ENCODE peak calls at places on chromosomes 1 and 21, in eight cellular contexts. One of them, this sample, is unnamed.

GRCh38 chr1:42385283-42385682 is 4.7 kb downstream of the RIMKLA start:
- DNase-seq in heart right ventricle: no peak
- DNase-seq in cardiac muscle cell: peak; percentile 3
- DNase-seq in left ventricle myocardium inferior: no peak
- DNase-seq in CD8-positive, alpha-beta T cell: no peak
- DNase-seq in uterus: no peak
- DNase-seq in IMR-90: peak; percentile 15
- DNase-seq in prostate gland: no peak
- DNase-seq in this sample: no peak

GRCh38 chr1:28886731-28887417 is 27.5 kb upstream of the EPB41 start:
- DNase-seq in prostate gland: peak; percentile 85
- DNase-seq in cardiac muscle cell: peak; percentile 77
- DNase-seq in uterus: peak; percentile 74
- DNase-seq in left ventricle myocardium inferior: peak; percentile 84
- DNase-seq in IMR-90: peak; percentile 48
- DNase-seq in heart right ventricle: peak; percentile 80
- DNase-seq in CD8-positive, alpha-beta T cell: peak; percentile 81
- DNase-seq in this sample: peak; percentile 48

GRCh38 chr21:45373991-45374816 is 30.8 kb upstream of the COL18A1 start:
- DNase-seq in CD8-positive, alpha-beta T cell: no peak
- DNase-seq in IMR-90: no peak
- DNase-seq in heart right ventricle: no peak
- DNase-seq in left ventricle myocardium inferior: peak; percentile 15
- DNase-seq in cardiac muscle cell: no peak
- DNase-seq in uterus: peak; percentile 22
- DNase-seq in prostate gland: no peak
- DNase-seq in this sample: no peak

GRCh38 chr1:61445269-61445825 is 279.6 kb downstream of the TM2D1 start:
- DNase-seq in heart right ventricle: no peak
- DNase-seq in IMR-90: no peak
- DNase-seq in CD8-positive, alpha-beta T cell: no peak
- DNase-seq in cardiac muscle cell: peak; percentile 17
- DNase-seq in left ventricle myocardium inferior: no peak
- DNase-seq in prostate gland: no peak
- DNase-seq in uterus: no peak
- DNase-seq in this sample: no peak

GRCh38 chr1:87221008-87221407 is 107.7 kb upstream of the LMO4 start:
- DNase-seq in uterus: no peak
- DNase-seq in cardiac muscle cell: no peak
- DNase-seq in left ventricle myocardium inferior: no peak
- DNase-seq in IMR-90: peak; percentile 40
- DNase-seq in heart right ventricle: no peak
- DNase-seq in CD8-positive, alpha-beta T cell: no peak
- DNase-seq in prostate gland: no peak
- DNase-seq in this sample: no peak

GRCh38 chr1:37868466-37868865 is 9.1 kb upstream of the MTF1 start:
- DNase-seq in prostate gland: no peak
- DNase-seq in heart right ventricle: no peak
- DNase-seq in IMR-90: no peak
- DNase-seq in CD8-positive, alpha-beta T cell: no peak
- DNase-seq in left ventricle myocardium inferior: no peak
- DNase-seq in uterus: no peak
- DNase-seq in cardiac muscle cell: no peak
- DNase-seq in this sample: no peak

GRCh38 chr1:110508038-110508437 is 10.9 kb downstream of the KCNA10 start:
- DNase-seq in left ventricle myocardium inferior: peak; percentile 41
- DNase-seq in prostate gland: no peak
- DNase-seq in cardiac muscle cell: peak; percentile 48
- DNase-seq in uterus: no peak
- DNase-seq in CD8-positive, alpha-beta T cell: no peak
- DNase-seq in heart right ventricle: peak; percentile 34
- DNase-seq in IMR-90: peak; percentile 9
- DNase-seq in this sample: no peak

GRCh38 chr1:2981981-2982614 is 39.2 kb upstream of the ACTRT2 start:
- DNase-seq in CD8-positive, alpha-beta T cell: no peak
- DNase-seq in prostate gland: no peak
- DNase-seq in uterus: no peak
- DNase-seq in left ventricle myocardium inferior: peak; percentile 6
- DNase-seq in IMR-90: no peak
- DNase-seq in cardiac muscle cell: no peak
- DNase-seq in heart right ventricle: no peak
- DNase-seq in this sample: no peak

GRCh38 chr1:206554833-206555472 is 47.6 kb downstream of the RASSF5 start:
- DNase-seq in prostate gland: no peak
- DNase-seq in CD8-positive, alpha-beta T cell: no peak
- DNase-seq in uterus: no peak
- DNase-seq in cardiac muscle cell: no peak
- DNase-seq in IMR-90: no peak
- DNase-seq in heart right ventricle: no peak
- DNase-seq in left ventricle myocardium inferior: no peak
- DNase-seq in this sample: no peak

GRCh38 chr1:158248122-158248521 is 6.1 kb upstream of the CD1A start:
- DNase-seq in left ventricle myocardium inferior: no peak
- DNase-seq in heart right ventricle: peak; percentile 23
- DNase-seq in prostate gland: no peak
- DNase-seq in uterus: no peak
- DNase-seq in cardiac muscle cell: no peak
- DNase-seq in IMR-90: no peak
- DNase-seq in CD8-positive, alpha-beta T cell: no peak
- DNase-seq in this sample: no peak

GRCh38 chr1:118085365-118085764 is 99.7 kb downstream of the SPAG17 start:
- DNase-seq in prostate gland: no peak
- DNase-seq in left ventricle myocardium inferior: no peak
- DNase-seq in CD8-positive, alpha-beta T cell: no peak
- DNase-seq in cardiac muscle cell: no peak
- DNase-seq in IMR-90: no peak
- DNase-seq in uterus: no peak
- DNase-seq in heart right ventricle: no peak
- DNase-seq in this sample: no peak

GRCh38 chr1:118090130-118090529 is 94.9 kb downstream of the SPAG17 start:
- DNase-seq in left ventricle myocardium inferior: no peak
- DNase-seq in CD8-positive, alpha-beta T cell: no peak
- DNase-seq in heart right ventricle: no peak
- DNase-seq in prostate gland: no peak
- DNase-seq in uterus: no peak
- DNase-seq in IMR-90: no peak
- DNase-seq in cardiac muscle cell: no peak
- DNase-seq in this sample: no peak

GRCh38 chr1:118081387-118081786 is 103.6 kb downstream of the SPAG17 start:
- DNase-seq in uterus: no peak
- DNase-seq in heart right ventricle: no peak
- DNase-seq in prostate gland: no peak
- DNase-seq in IMR-90: no peak
- DNase-seq in left ventricle myocardium inferior: no peak
- DNase-seq in CD8-positive, alpha-beta T cell: no peak
- DNase-seq in cardiac muscle cell: no peak
- DNase-seq in this sample: no peak

GRCh38 chr1:118082984-118083383 is 102.0 kb downstream of the SPAG17 start:
- DNase-seq in IMR-90: no peak
- DNase-seq in uterus: no peak
- DNase-seq in cardiac muscle cell: no peak
- DNase-seq in CD8-positive, alpha-beta T cell: no peak
- DNase-seq in heart right ventricle: no peak
- DNase-seq in prostate gland: no peak
- DNase-seq in left ventricle myocardium inferior: no peak
- DNase-seq in this sample: no peak

DNA sequence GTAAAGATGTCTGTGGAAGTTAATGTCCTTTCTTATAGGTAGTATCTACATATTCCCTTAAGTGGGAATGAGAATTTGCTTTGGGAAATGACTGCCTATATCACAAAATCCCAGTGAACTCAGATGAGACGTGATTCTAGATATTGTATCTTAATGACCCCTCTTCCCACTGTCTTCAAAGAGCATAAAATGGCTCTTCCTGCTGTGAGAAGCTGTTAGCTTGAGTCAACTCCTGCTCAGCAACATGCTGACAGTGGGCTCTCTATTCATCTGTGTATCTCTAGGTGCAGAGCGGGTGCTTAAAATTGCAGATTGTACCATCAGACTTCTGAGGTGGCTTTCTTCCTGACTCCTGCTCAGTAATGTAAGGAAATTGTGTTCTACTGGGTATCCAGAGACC is 100.6 kb downstream of the SPAG17 start:
- DNase-seq in uterus: no peak
- DNase-seq in heart right ventricle: no peak
- DNase-seq in left ventricle myocardium inferior: no peak
- DNase-seq in CD8-positive, alpha-beta T cell: no peak
- DNase-seq in IMR-90: no peak
- DNase-seq in prostate gland: no peak
- DNase-seq in cardiac muscle cell: no peak
- DNase-seq in this sample: no peak
- TF ChIP-seq CTCF in uterus: no peak
- TF ChIP-seq CTCF in heart right ventricle: no peak
- TF ChIP-seq CTCF in left ventricle myocardium inferior: no peak
- TF ChIP-seq CTCF in CD8-positive, alpha-beta T cell: no peak
- TF ChIP-seq CTCF in IMR-90: no peak
- TF ChIP-seq CTCF in prostate gland: no peak
- TF ChIP-seq CTCF in cardiac muscle cell: no peak
- TF ChIP-seq CTCF in this sample: no peak

DNA sequence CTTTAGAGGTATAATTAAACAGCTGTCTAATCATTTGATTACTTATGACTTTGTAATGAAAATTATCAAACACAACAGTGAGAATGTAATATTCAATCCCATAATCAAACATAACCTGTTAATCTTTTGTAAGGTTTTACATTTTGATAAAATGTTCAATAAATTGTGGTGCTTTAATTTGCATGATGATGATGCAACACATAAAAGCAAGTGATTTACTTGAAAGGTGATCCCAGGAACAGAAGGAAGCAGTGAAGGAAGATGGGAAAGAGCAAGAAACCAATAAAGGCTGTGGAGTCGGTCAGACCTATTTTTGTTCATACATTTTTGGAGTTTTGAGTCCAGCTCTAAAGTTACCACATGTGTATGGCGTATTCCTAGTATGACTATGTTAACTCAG is 29.6 kb downstream of the ZNF695 start:
- DNase-seq in IMR-90: no peak
- DNase-seq in cardiac muscle cell: no peak
- DNase-seq in left ventricle myocardium inferior: no peak
- DNase-seq in uterus: no peak
- DNase-seq in prostate gland: no peak
- DNase-seq in heart right ventricle: no peak
- DNase-seq in CD8-positive, alpha-beta T cell: no peak
- DNase-seq in this sample: no peak
- H3K9me3 ChIP-seq in IMR-90: peaks cover 28% of the 10 kb centered on the region
- H3K9me3 ChIP-seq in cardiac muscle cell: no peaks in the 10 kb centered on the region
- H3K9me3 ChIP-seq in left ventricle myocardium inferior: peaks cover 71% of the 10 kb centered on the region
- H3K9me3 ChIP-seq in uterus: no peaks in the 10 kb centered on the region
- H3K9me3 ChIP-seq in prostate gland: no peaks in the 10 kb centered on the region
- H3K9me3 ChIP-seq in heart right ventricle: peaks cover 21% of the 10 kb centered on the region
- H3K9me3 ChIP-seq in CD8-positive, alpha-beta T cell: peaks cover 12% of the 10 kb centered on the region
- H3K9me3 ChIP-seq in this sample: peaks cover 22% of the 10 kb centered on the region

DNA sequence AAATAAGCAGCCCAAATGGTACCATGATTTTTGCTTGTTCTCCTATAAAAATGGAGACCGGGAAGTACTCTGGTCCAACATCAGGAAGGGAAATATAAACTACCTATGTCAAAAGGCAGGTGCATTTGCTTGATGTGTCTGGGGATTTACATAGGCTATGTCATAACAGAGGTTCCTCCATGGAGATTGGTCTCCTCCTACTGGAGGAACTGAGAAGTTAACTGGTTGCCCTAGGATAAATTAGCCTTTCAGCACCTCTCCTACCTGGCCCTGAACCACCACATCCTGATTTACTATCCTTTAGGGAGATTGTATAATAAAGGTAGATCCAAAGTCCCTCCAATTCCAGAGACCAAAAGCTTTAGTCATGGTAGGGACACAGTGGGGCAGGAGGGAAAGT is 1109.3 kb upstream of the B3GALT2 start:
- DNase-seq in CD8-positive, alpha-beta T cell: no peak
- DNase-seq in uterus: no peak
- DNase-seq in heart right ventricle: peak; percentile 7
- DNase-seq in left ventricle myocardium inferior: no peak
- DNase-seq in IMR-90: peak; percentile 44
- DNase-seq in cardiac muscle cell: peak; percentile 55
- DNase-seq in prostate gland: no peak
- DNase-seq in this sample: no peak
- H3K27ac ChIP-seq in CD8-positive, alpha-beta T cell: no peak overlapping the region
- H3K27ac ChIP-seq in uterus: no peak overlapping the region
- H3K27ac ChIP-seq in heart right ventricle: no peak overlapping the region
- H3K27ac ChIP-seq in left ventricle myocardium inferior: no peak overlapping the region
- H3K27ac ChIP-seq in IMR-90: no peak overlapping the region
- H3K27ac ChIP-seq in cardiac muscle cell: no peak overlapping the region
- H3K27ac ChIP-seq in prostate gland: no peak overlapping the region
- H3K27ac ChIP-seq in this sample: no peak overlapping the region

GRCh38 chr21:37073417-37074194 is 552 bp downstream of the TTC3 start:
- DNase-seq in left ventricle myocardium inferior: peak; percentile 53
- DNase-seq in prostate gland: peak; percentile 47
- DNase-seq in IMR-90: peak; percentile 67
- DNase-seq in cardiac muscle cell: peak; percentile 33
- DNase-seq in uterus: no peak
- DNase-seq in heart right ventricle: peak; percentile 53
- DNase-seq in CD8-positive, alpha-beta T cell: peak; percentile 50
- DNase-seq in this sample: peak; percentile 29
- TF ChIP-seq CTCF in left ventricle myocardium inferior: peak; percentile 17
- TF ChIP-seq CTCF in prostate gland: no peak
- TF ChIP-seq CTCF in IMR-90: no peak
- TF ChIP-seq CTCF in cardiac muscle cell: peak; percentile 9
- TF ChIP-seq CTCF in uterus: peak; percentile 3
- TF ChIP-seq CTCF in heart right ventricle: no peak
- TF ChIP-seq CTCF in CD8-positive, alpha-beta T cell: no peak
- TF ChIP-seq CTCF in this sample: no peak

DNA sequence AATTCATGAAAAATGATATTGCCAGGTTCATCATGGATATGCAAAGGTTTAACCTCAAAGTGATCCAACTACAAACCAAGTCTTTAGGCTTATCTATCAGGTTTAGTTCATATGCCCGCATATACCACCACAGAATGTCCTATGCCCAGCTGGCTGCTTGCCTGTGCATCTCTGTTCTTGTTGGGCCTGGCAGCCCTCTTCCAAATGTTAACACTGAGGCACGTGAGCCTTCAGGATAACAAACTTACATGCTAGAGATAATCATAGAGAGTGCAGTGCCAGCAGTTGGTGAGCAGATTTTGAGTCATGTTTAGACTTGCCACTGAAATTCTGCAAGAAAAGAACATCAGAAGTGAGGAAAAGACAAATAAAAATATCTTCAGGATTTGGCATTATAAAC is 607.9 kb upstream of the TMPRSS15 start:
- DNase-seq in left ventricle myocardium inferior: peak; percentile 20
- DNase-seq in CD8-positive, alpha-beta T cell: no peak
- DNase-seq in heart right ventricle: peak; percentile 15
- DNase-seq in cardiac muscle cell: no peak
- DNase-seq in uterus: no peak
- DNase-seq in prostate gland: no peak
- DNase-seq in IMR-90: no peak
- DNase-seq in this sample: no peak
- H3K9me3 ChIP-seq in left ventricle myocardium inferior: no peaks in the 10 kb centered on the region
- H3K9me3 ChIP-seq in CD8-positive, alpha-beta T cell: no peaks in the 10 kb centered on the region
- H3K9me3 ChIP-seq in heart right ventricle: no peaks in the 10 kb centered on the region
- H3K9me3 ChIP-seq in cardiac muscle cell: no peaks in the 10 kb centered on the region
- H3K9me3 ChIP-seq in uterus: no peaks in the 10 kb centered on the region
- H3K9me3 ChIP-seq in prostate gland: no peaks in the 10 kb centered on the region
- H3K9me3 ChIP-seq in IMR-90: peaks cover 6% of the 10 kb centered on the region
- H3K9me3 ChIP-seq in this sample: no peaks in the 10 kb centered on the region

GRCh38 chr1:226640288-226640687 is 91.7 kb downstream of the STUM start:
- DNase-seq in uterus: peak; percentile 28
- DNase-seq in cardiac muscle cell: no peak
- DNase-seq in IMR-90: no peak
- DNase-seq in prostate gland: no peak
- DNase-seq in left ventricle myocardium inferior: no peak
- DNase-seq in heart right ventricle: no peak
- DNase-seq in CD8-positive, alpha-beta T cell: no peak
- DNase-seq in this sample: no peak
- H3K27ac ChIP-seq in uterus: peak overlapping the region; percentile 85
- H3K27ac ChIP-seq in cardiac muscle cell: no peak overlapping the region
- H3K27ac ChIP-seq in IMR-90: no peak overlapping the region
- H3K27ac ChIP-seq in prostate gland: no peak overlapping the region
- H3K27ac ChIP-seq in left ventricle myocardium inferior: peak overlapping the region; percentile 51
- H3K27ac ChIP-seq in heart right ventricle: no peak overlapping the region
- H3K27ac ChIP-seq in CD8-positive, alpha-beta T cell: no peak overlapping the region
- H3K27ac ChIP-seq in this sample: no peak overlapping the region

This sample was measured in thoracic aorta.